ENCODE peak calls at places on chromosomes 13 and 19, in seven cellular contexts. X, P, Q, T, W, F and C are unnamed samples.

GRCh38 chr13:108154421-108154858 is 60.9 kb downstream of the LIG4 start:
- ATAC-seq in W (no peak), P (peak), X (no peak), T (no peak), F (peak), Q (no peak), C (no peak)

GRCh38 chr13:45412274-45413049 is 5.7 kb downstream of the SLC25A30 start:
- ATAC-seq in P (no peak), X (no peak), Q (no peak), W (no peak), F (no peak), T (no peak), C (peak)

GRCh38 chr13:109483369-109483768 is 303.0 kb downstream of the IRS2 start:
- ATAC-seq in F (no peak), P (no peak), W (no peak), X (no peak), Q (no peak), T (no peak), C (no peak)

GRCh38 chr13:39612023-39612637 is 9.1 kb upstream of the LHFPL6 start:
- ATAC-seq in P (peak), T (no peak), Q (no peak), F (peak), X (no peak), W (no peak), C (peak)

GRCh38 chr13:101942038-101942437 is 459.8 kb downstream of the FGF14 start:
- ATAC-seq in X (no peak), Q (peak), P (peak), F (peak), W (no peak), T (no peak), C (peak)

GRCh38 chr13:106484755-106485193 is 50.7 kb downstream of the EFNB2 start:
- ATAC-seq in T (no peak), W (no peak), P (peak), Q (no peak), F (no peak), X (no peak), C (no peak)

GRCh38 chr19:14383556-14383897 is 2.3 kb downstream of the ADGRE5 start:
- ATAC-seq in P (no peak), F (no peak), X (no peak), W (no peak), T (no peak), Q (no peak), C (no peak)

GRCh38 chr19:1259873-1260748 is 9.0 kb upstream of the CIRBP start:
- ATAC-seq in T (peak), W (no peak), Q (peak), P (peak), X (peak), F (peak), C (peak)

GRCh38 chr13:41708648-41709175 is 251.4 kb downstream of the RGCC start:
- ATAC-seq in P (peak), W (no peak), T (no peak), X (no peak), Q (no peak), F (no peak), C (peak)

GRCh38 chr13:39672378-39673132 is 17.1 kb downstream of the COG6 start:
- ATAC-seq in F (no peak), X (no peak), P (no peak), Q (no peak), W (peak), T (no peak), C (no peak)

GRCh38 chr19:39327318-39327717 is 6.7 kb upstream of the LRFN1 start:
- ATAC-seq in P (no peak), X (no peak), T (no peak), W (no peak), Q (no peak), F (no peak), C (no peak)

GRCh38 chr19:19579533-19580361 is 38.7 kb downstream of the PBX4 start:
- ATAC-seq in P (no peak), X (no peak), W (no peak), T (no peak), F (no peak), Q (no peak), C (peak)

GRCh38 chr13:33797622-33798021 is 20.3 kb upstream of the RFC3 start:
- ATAC-seq in T (no peak), F (no peak), P (peak), W (no peak), Q (no peak), X (no peak), C (no peak)

GRCh38 chr13:94169783-94170513 is 309.5 kb downstream of the DCT start:
- ATAC-seq in Q (no peak), F (no peak), P (peak), X (no peak), W (no peak), T (no peak), C (no peak)

GRCh38 chr13:98998831-98999634 is 21.2 kb upstream of the DOCK9 start:
- ATAC-seq in Q (no peak), T (peak), W (peak), P (peak), F (no peak), X (peak), C (no peak)

GRCh38 chr13:39682788-39683187 is 27.3 kb downstream of the COG6 start:
- ATAC-seq in T (peak), X (no peak), F (no peak), Q (no peak), W (no peak), P (no peak), C (no peak)

GRCh38 chr13:23183292-23183691 is 2.5 kb downstream of the SGCG start:
- ATAC-seq in X (no peak), P (no peak), F (no peak), W (no peak), Q (no peak), T (no peak), C (no peak)

GRCh38 chr19:2714531-2715269 is 6.5 kb downstream of the DIRAS1 start:
- ATAC-seq in F (no peak), Q (no peak), P (no peak), X (no peak), T (no peak), W (no peak), C (no peak)

GRCh38 chr13:105338044-105338443 is 1197.4 kb downstream of the EFNB2 start:
- ATAC-seq in X (no peak), F (no peak), W (no peak), Q (no peak), T (no peak), P (no peak), C (no peak)